ENCODE peak calls at places on chromosome 12, in seven cellular contexts. Y is CD8-positive, alpha-beta T cell; P is stimulated activated CD8-positive, alpha-beta memory T cell treated with anti-CD3 and anti-CD28 coated beads, Interleukin-12 subunit alpha, Interleukin-12 subunit beta, amount 100 ng/mL, for 1 hour; S is NCI-H1092; X is ascending aorta; Z is A673; J is hepatic stellate cell. B is an unnamed sample.

GRCh38 chr12:43824207-43824775 is 11.6 kb upstream of the TMEM117 start:
- DNase-seq in Y (no peak), P (no peak), S (no peak), X (no peak), Z (no peak), J (no peak), B (no peak)

GRCh38 chr12:53073881-53074280 is 5.3 kb downstream of the SPRYD3 start:
- DNase-seq in Y (no peak), P (no peak), S (no peak), X (no peak), Z (no peak), J (no peak), B (no peak)

GRCh38 chr12:113768850-113769249 is 197.3 kb downstream of the RBM19 start:
- DNase-seq in Y (no peak), P (no peak), S (no peak), X (no peak), Z (no peak), J (no peak), B (no peak)

GRCh38 chr12:101552277-101552676 is 42.5 kb upstream of the MYBPC1 start:
- DNase-seq in Y (no peak), P (no peak), S (no peak), X (no peak), Z (peak), J (no peak), B (no peak)

GRCh38 chr12:75977952-75978671 is 53.5 kb downstream of the PHLDA1 start:
- DNase-seq in Y (peak), P (peak), S (no peak), X (peak), Z (peak), J (peak), B (no peak)

GRCh38 chr12:98188649-98189048 is 326.7 kb upstream of the TMPO start:
- DNase-seq in Y (no peak), P (no peak), S (no peak), X (no peak), Z (peak), J (no peak), B (no peak)

GRCh38 chr12:62434504-62435336 is 31.9 kb upstream of the MON2 start:
- DNase-seq in Y (no peak), P (no peak), S (no peak), X (no peak), Z (no peak), J (no peak), B (peak)

GRCh38 chr12:111636209-111636928 is 37.3 kb upstream of the ATXN2 start:
- DNase-seq in Y (no peak), P (no peak), S (peak), X (no peak), Z (peak), J (peak), B (no peak)

GRCh38 chr12:130281157-130281799 is 56.4 kb upstream of the PIWIL1 start:
- DNase-seq in Y (no peak), P (no peak), S (no peak), X (no peak), Z (peak), J (no peak), B (no peak)

GRCh38 chr12:14938301-14938700 is at the start of gene ERP27:
- DNase-seq in Y (no peak), P (no peak), S (no peak), X (no peak), Z (no peak), J (no peak), B (no peak)

GRCh38 chr12:131559517-131560516 is 151.1 kb upstream of the SFSWAP start:
- DNase-seq in Y (no peak), P (no peak), S (no peak), X (no peak), Z (peak), J (no peak), B (no peak)

GRCh38 chr12:76914102-76914859 is 35.5 kb upstream of the CSRP2 start:
- DNase-seq in Y (no peak), P (no peak), S (no peak), X (no peak), Z (no peak), J (no peak), B (no peak)

GRCh38 chr12:47237751-47238211 is 158.0 kb upstream of the AMIGO2 start:
- DNase-seq in Y (no peak), P (no peak), S (no peak), X (no peak), Z (no peak), J (no peak), B (no peak)

GRCh38 chr12:3704512-3705348 is 48.2 kb downstream of the CRACR2A start:
- DNase-seq in Y (no peak), P (no peak), S (no peak), X (no peak), Z (no peak), J (peak), B (no peak)

GRCh38 chr12:51098611-51099010 is 15.2 kb upstream of the CSRNP2 start:
- DNase-seq in Y (no peak), P (no peak), S (no peak), X (no peak), Z (no peak), J (no peak), B (no peak)

GRCh38 chr12:119693006-119693405 is 25.1 kb downstream of the PRKAB1 start:
- DNase-seq in Y (no peak), P (no peak), S (peak), X (no peak), Z (peak), J (peak), B (no peak)

GRCh38 chr12:107759410-107759809 is 1.5 kb downstream of the PRDM4 start:
- DNase-seq in Y (no peak), P (no peak), S (no peak), X (no peak), Z (peak), J (peak), B (no peak)

GRCh38 chr12:65139389-65139788 is 18.3 kb upstream of the WIF1 start:
- DNase-seq in Y (no peak), P (no peak), S (no peak), X (no peak), Z (peak), J (no peak), B (no peak)

GRCh38 chr12:121536929-121537813 is 43.7 kb downstream of the KDM2B start:
- DNase-seq in Y (peak), P (peak), S (peak), X (peak), Z (peak), J (peak), B (peak)

GRCh38 chr12:71686658-71687025 is 760 bp downstream of the TMEM19 start:
- DNase-seq in Y (no peak), P (no peak), S (no peak), X (no peak), Z (no peak), J (no peak), B (no peak)

GRCh38 chr12:62625238-62625637 is 158.6 kb downstream of the MON2 start:
- DNase-seq in Y (no peak), P (no peak), S (no peak), X (no peak), Z (no peak), J (no peak), B (no peak)

GRCh38 chr12:19507823-19508222 is 68.5 kb downstream of the AEBP2 start:
- DNase-seq in Y (no peak), P (no peak), S (no peak), X (no peak), Z (peak), J (peak), B (no peak)

GRCh38 chr12:52193991-52194390 is 2.2 kb upstream of the KRT80 start:
- DNase-seq in Y (no peak), P (no peak), S (no peak), X (no peak), Z (peak), J (no peak), B (no peak)

GRCh38 chr12:112664569-112664968 is 127.0 kb upstream of the RPH3A start:
- DNase-seq in Y (no peak), P (no peak), S (no peak), X (no peak), Z (peak), J (no peak), B (no peak)

GRCh38 chr12:130680451-130680990 is 35.6 kb downstream of the RIMBP2 start:
- DNase-seq in Y (no peak), P (no peak), S (no peak), X (no peak), Z (no peak), J (no peak), B (no peak)

GRCh38 chr12:115155665-115156645 is 472.0 kb upstream of the TBX3 start:
- DNase-seq in Y (no peak), P (no peak), S (no peak), X (no peak), Z (no peak), J (peak), B (no peak)

GRCh38 chr12:130444986-130445385 is 107.3 kb downstream of the PIWIL1 start:
- DNase-seq in Y (no peak), P (no peak), S (no peak), X (no peak), Z (no peak), J (no peak), B (no peak)

GRCh38 chr12:121693155-121693554 is 19.4 kb upstream of the TMEM120B start:
- DNase-seq in Y (no peak), P (no peak), S (no peak), X (no peak), Z (no peak), J (no peak), B (no peak)

GRCh38 chr12:14026536-14026935 is 45.1 kb upstream of the GRIN2B start:
- DNase-seq in Y (no peak), P (no peak), S (no peak), X (no peak), Z (no peak), J (no peak), B (no peak)

GRCh38 chr12:116916714-116917114 is 6.0 kb downstream of the FBXW8 start:
- DNase-seq in Y (no peak), P (no peak), S (no peak), X (no peak), Z (no peak), J (peak), B (no peak)

GRCh38 chr12:108629824-108630476 is 3.7 kb downstream of the SELPLG start:
- DNase-seq in Y (no peak), P (peak), S (no peak), X (no peak), Z (no peak), J (peak), B (no peak)

B was measured in naive B cell.